ENCODE peak calls at places on chromosomes 13 and 19, in seven cellular contexts. V is uterus; F is heart right ventricle; Y is CD4-positive, alpha-beta T cell; O is DND-41; B is IMR-90; R is coronary artery. H is an unnamed sample.

GRCh38 chr13:113420833-113421600 is 32.3 kb downstream of the ADPRHL1 start:
- DNase-seq in R (no peak), V (no peak), Y (no peak), O (peak; percentile 11), F (no peak), B (no peak), H (no peak)

GRCh38 chr13:112968910-112969691 is at the start of gene MCF2L:
- DNase-seq in F (peak; percentile 50), R (no peak), B (peak; percentile 31), O (peak; percentile 73), Y (peak; percentile 74), V (no peak), H (no peak)

GRCh38 chr13:35213911-35214310 is 262.6 kb downstream of the MAB21L1 start:
- DNase-seq in O (no peak), V (no peak), F (no peak), Y (no peak), B (no peak), R (no peak), H (no peak)

GRCh38 chr19:28351761-28352160 is 861.2 kb downstream of the UQCRFS1 start:
- DNase-seq in Y (no peak), F (no peak), O (no peak), B (no peak), R (no peak), V (no peak), H (no peak)

GRCh38 chr19:49911381-49912145 is 14.9 kb upstream of the IL4I1 start:
- DNase-seq in R (no peak), B (peak; percentile 52), F (no peak), Y (no peak), V (no peak), O (no peak), H (no peak)

GRCh38 chr19:45160870-45161714 is at the start of gene NKPD1:
- DNase-seq in R (no peak), F (no peak), B (no peak), O (no peak), Y (no peak), V (no peak), H (no peak)

GRCh38 chr19:17473041-17473440 is 2.7 kb downstream of the SLC27A1 start:
- DNase-seq in B (peak; percentile 90), Y (no peak), O (no peak), R (no peak), V (no peak), F (no peak), H (no peak)

GRCh38 chr13:66443926-66444325 is 786.2 kb downstream of the PCDH9 start:
- DNase-seq in B (no peak), O (no peak), F (no peak), R (no peak), Y (no peak), V (no peak), H (no peak)

GRCh38 chr13:91621161-91621560 is 222.7 kb downstream of the GPC5 start:
- DNase-seq in Y (no peak), V (no peak), F (no peak), R (no peak), B (no peak), O (no peak), H (no peak)

GRCh38 chr13:113390874-113391497 is 27.1 kb upstream of the GRTP1 start:
- DNase-seq in R (peak; percentile 22), F (no peak), V (no peak), Y (no peak), B (no peak), O (no peak), H (no peak)

GRCh38 chr19:38642176-38642575 is 5.3 kb upstream of the ACTN4 start:
- DNase-seq in V (no peak), R (no peak), B (no peak), O (no peak), F (no peak), Y (no peak), H (no peak)

DNA sequence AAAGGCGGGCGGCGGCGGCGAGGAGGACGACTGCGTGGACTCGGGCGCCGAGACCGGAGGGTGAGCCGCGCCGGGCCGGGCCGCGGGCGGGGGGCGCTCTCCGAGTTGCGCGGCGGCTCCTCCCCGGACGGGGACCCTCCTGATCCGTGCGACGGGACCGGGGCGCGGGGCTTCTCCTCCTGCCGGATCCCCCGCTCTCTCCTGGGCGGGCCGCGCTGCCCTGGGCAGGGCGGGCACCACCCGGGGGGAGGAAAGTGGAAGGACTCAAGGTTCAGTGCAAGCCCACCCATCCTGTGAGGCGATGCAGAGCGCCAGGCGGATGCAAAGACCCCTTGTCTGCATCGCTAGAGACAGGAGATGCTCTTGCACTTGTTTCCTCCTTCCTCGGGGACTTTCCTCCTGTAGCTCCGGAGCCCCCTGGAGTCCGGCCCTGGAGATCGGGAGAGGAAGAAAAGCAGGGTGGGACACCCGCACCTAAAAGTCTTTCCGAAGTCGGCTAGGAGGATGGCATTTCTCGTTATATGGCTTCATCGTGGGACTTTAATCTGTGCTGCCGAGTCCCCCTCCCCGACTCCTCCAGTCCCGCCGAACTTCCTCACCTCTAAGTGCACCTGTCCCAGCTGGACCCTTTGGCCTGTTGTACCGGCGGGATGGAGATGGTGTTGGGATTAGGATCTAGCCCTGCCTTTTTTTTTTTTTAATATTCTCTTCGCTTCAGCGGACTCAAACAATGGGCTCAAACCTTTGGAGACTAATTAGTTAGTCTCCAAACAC is 499 bp downstream of the FAM124A start:
- DNase-seq in R (no peak), B (no peak), V (no peak), F (no peak), Y (no peak), O (no peak), H (no peak)
- TF ChIP-seq CTCF in R (no peak), B (no peak), V (no peak), F (peak; percentile 4), Y (no peak), O (no peak), H (no peak)

DNA sequence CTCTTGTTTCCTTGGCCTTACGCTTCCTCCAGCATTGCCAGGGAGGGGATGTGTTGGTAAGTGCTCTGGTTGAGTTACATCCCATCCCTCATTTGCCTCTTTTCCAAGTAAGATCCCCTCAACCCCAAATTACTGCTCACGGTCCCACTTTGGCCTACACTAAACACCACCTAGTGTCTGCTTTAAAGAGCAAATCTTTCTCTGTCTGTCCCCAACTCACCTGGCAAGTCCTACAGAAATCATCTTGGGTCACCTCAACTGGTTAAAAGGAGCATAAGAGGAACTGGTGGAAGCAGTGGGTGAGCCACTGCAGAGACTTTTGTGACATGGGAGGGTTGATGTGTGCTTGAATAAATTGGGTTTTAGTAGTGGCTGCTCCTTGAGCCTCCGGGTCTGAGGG is 55.2 kb upstream of the SERPINE3 start:
- DNase-seq in V (no peak), R (peak; percentile 17), B (no peak), O (no peak), Y (no peak), F (no peak), H (peak; percentile 13)
- TF ChIP-seq CTCF in V (no peak), R (no peak), B (no peak), O (no peak), Y (no peak), F (no peak), H (no peak)

GRCh38 chr13:100298691-100299090 is 209.8 kb downstream of the PCCA start:
- DNase-seq in V (no peak), R (no peak), B (no peak), O (no peak), Y (no peak), F (no peak), H (no peak)

GRCh38 chr13:100301418-100301817 is 212.5 kb downstream of the PCCA start:
- DNase-seq in F (no peak), O (no peak), R (no peak), Y (no peak), B (no peak), V (no peak), H (no peak)

GRCh38 chr13:100302391-100302790 is 213.5 kb downstream of the PCCA start:
- DNase-seq in R (no peak), V (no peak), B (no peak), Y (no peak), O (no peak), F (no peak), H (no peak)

GRCh38 chr13:100300213-100300612 is 211.3 kb downstream of the PCCA start:
- DNase-seq in F (no peak), Y (no peak), O (no peak), V (no peak), B (no peak), R (no peak), H (no peak)

DNA sequence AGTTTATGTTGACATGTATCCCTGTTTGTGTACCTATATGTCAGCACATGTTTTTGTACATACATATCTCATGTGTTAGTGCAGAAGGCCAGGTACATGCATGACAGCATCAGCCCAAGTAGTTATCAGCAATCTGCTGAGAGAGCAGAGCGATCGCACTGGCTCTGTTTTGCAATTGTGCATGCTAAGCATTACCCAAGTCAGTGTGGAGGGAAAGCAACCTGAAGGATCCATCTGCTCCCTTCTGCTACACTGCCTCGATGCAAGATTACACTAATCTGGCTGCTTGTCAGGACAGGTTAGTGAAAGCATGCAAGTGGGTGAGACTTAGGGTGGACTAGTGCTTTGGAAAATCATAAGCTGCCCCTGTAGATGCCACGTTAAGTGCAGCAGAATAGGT is 211.8 kb downstream of the PCCA start:
- DNase-seq in O (no peak), B (no peak), R (no peak), F (no peak), V (no peak), Y (no peak), H (no peak)
- TF ChIP-seq CTCF in O (no peak), B (no peak), R (no peak), F (no peak), V (no peak), Y (no peak), H (no peak)

GRCh38 chr13:72004236-72004635 is 137.2 kb upstream of the DACH1 start:
- DNase-seq in F (no peak), R (no peak), B (no peak), O (no peak), Y (no peak), V (no peak), H (no peak)
- TF ChIP-seq CTCF in F (no peak), R (no peak), B (no peak), O (no peak), Y (no peak), V (no peak), H (no peak)

GRCh38 chr13:43511260-43511970 is 275.4 kb downstream of the ENOX1 start:
- DNase-seq in V (no peak), B (no peak), O (no peak), F (no peak), Y (no peak), R (no peak), H (no peak)
- TF ChIP-seq CTCF in V (no peak), B (no peak), O (no peak), F (no peak), Y (no peak), R (no peak), H (no peak)

DNA sequence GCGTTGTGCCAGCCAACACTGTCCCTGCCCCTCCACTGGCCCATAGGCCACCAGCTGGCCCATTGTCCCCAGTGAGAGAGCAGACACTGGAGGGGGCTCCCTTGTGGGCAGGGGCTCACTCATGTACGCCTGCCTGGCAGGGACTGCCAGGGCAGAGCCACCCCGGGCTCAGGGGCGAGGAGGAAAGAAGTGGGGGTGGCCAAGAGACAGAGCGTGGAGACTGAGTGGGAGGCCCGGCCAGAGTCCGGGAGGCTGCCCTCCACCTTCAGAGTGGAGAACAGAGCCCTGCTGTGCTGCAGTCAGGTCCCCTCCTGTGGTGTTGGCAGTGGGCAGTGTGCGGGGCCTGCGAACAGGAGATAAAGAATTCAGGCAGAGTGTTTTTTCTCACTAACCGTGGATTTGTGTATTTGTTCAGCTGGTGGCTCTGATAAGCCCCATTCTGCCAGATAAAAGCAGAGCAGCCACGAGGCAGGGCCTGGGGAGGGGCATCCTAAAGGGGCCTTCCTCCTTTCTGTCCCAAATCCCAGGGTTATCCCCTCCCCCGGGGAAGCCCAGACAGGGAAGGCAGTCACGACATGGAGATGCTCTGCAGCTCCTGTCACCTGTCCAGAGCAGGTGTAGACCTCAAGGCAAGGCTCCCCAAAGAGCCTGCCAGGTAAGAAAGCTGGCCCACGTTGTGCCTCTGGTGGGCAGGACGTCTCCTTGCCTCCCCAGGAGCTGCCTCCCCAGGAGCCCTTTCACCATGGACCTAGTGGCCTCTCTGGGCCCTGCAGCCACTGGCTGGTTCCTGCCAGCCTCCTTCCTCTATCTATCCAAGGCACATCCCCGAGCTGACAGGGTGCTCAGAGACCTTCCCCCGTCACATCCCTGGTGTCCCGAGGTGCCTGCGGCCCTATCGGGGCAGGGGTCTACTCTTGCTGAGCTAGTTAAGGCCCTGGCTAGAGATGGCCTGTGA is 33.0 kb downstream of the LYL1 start:
- DNase-seq in F (no peak), B (no peak), R (no peak), Y (no peak), O (no peak), V (no peak), H (no peak)
- TF ChIP-seq CTCF in F (no peak), B (no peak), R (no peak), Y (no peak), O (no peak), V (no peak), H (no peak)

H was measured in mesothelial cell of epicardium.